ENCODE peak calls at places on chromosomes 16 and 17, in five cellular contexts. M is HEK293T; K is activated CD8-positive, alpha-beta T cell treated with anti-CD3 and anti-CD28 coated beads, Interleukin-2, amount 10 ng/mL, durations not matched to agents 7 days and 5 days; I is prostate gland; R is activated CD8-positive, alpha-beta memory T cell treated with anti-CD3 and anti-CD28 coated beads for 48 hours. A is an unnamed sample.

GRCh38 chr17:32298721-32299578 is 33.3 kb downstream of the RHBDL3 start:
- DNase-seq in M (peak; percentile 35), K (no peak), I (peak; percentile 66), R (no peak), A (no peak)

GRCh38 chr16:79337906-79338305 is 262.6 kb downstream of the MAF start:
- DNase-seq in M (no peak), K (no peak), I (no peak), R (no peak), A (no peak)

GRCh38 chr17:73030995-73031394 is 61.5 kb downstream of the SLC39A11 start:
- DNase-seq in M (no peak), K (no peak), I (no peak), R (no peak), A (no peak)

GRCh38 chr17:65558311-65558682 is 3.2 kb downstream of the AXIN2 start:
- DNase-seq in M (no peak), K (no peak), I (no peak), R (no peak), A (no peak)

GRCh38 chr17:29726721-29727252 is 104.1 kb upstream of the CORO6 start:
- DNase-seq in M (no peak), K (no peak), I (no peak), R (no peak), A (no peak)

GRCh38 chr17:16381496-16381820 is 567 bp downstream of the UBB start:
- DNase-seq in M (no peak), K (no peak), I (no peak), R (no peak), A (no peak)

GRCh38 chr17:80123791-80124190 is 22.4 kb downstream of the GAA start:
- DNase-seq in M (no peak), K (no peak), I (no peak), R (no peak), A (no peak)

GRCh38 chr17:29176500-29177351 is 3.5 kb downstream of the MYO18A start:
- DNase-seq in M (peak; percentile 48), K (peak; percentile 51), I (peak; percentile 71), R (no peak), A (peak; percentile 47)

GRCh38 chr16:85399583-85400284 is 213.4 kb upstream of the GSE1 start:
- DNase-seq in M (no peak), K (no peak), I (no peak), R (no peak), A (no peak)

GRCh38 chr16:14109077-14109775 is 38.1 kb downstream of the MRTFB start:
- DNase-seq in M (no peak), K (no peak), I (no peak), R (no peak), A (no peak)

GRCh38 chr16:51813609-51814008 is 662.5 kb upstream of the SALL1 start:
- DNase-seq in M (no peak), K (no peak), I (no peak), R (no peak), A (no peak)

GRCh38 chr16:83887088-83887487 is 11.8 kb upstream of the MLYCD start:
- DNase-seq in M (no peak), K (no peak), I (no peak), R (no peak), A (no peak)

GRCh38 chr16:49734330-49734729 is 121.6 kb downstream of the ZNF423 start:
- DNase-seq in M (no peak), K (no peak), I (no peak), R (no peak), A (no peak)

GRCh38 chr17:8221663-8222379 is 11.4 kb upstream of the AURKB start:
- DNase-seq in M (peak; percentile 51), K (peak; percentile 93), I (peak; percentile 93), R (peak; percentile 70), A (peak; percentile 75)

GRCh38 chr16:67164599-67165061 is at the start of gene HSF4:
- DNase-seq in M (no peak), K (no peak), I (peak; percentile 34), R (no peak), A (no peak)

GRCh38 chr16:57801856-57802634 is at the start of gene KIFC3:
- DNase-seq in M (peak; percentile 70), K (peak; percentile 81), I (peak; percentile 52), R (peak; percentile 55), A (peak; percentile 53)

GRCh38 chr16:71520550-71520949 is 5.7 kb upstream of the CHST4 start:
- DNase-seq in M (no peak), K (no peak), I (no peak), R (no peak), A (no peak)

GRCh38 chr16:12160815-12161550 is 184.4 kb downstream of the SNX29 start:
- DNase-seq in M (no peak), K (no peak), I (no peak), R (no peak), A (no peak)

GRCh38 chr17:81841866-81842265 is 7.0 kb upstream of the PPP1R27 start:
- DNase-seq in M (no peak), K (no peak), I (no peak), R (no peak), A (no peak)

GRCh38 chr17:17826942-17827785 is 9.6 kb downstream of the SREBF1 start:
- DNase-seq in M (no peak), K (no peak), I (no peak), R (no peak), A (no peak)

GRCh38 chr16:51562896-51563295 is 411.8 kb upstream of the SALL1 start:
- DNase-seq in M (no peak), K (no peak), I (no peak), R (no peak), A (no peak)

GRCh38 chr16:4052096-4052495 is 64.1 kb downstream of the ADCY9 start:
- DNase-seq in M (no peak), K (no peak), I (no peak), R (no peak), A (no peak)

GRCh38 chr17:1907818-1908698 is 78.3 kb downstream of the RPA1 start:
- DNase-seq in M (no peak), K (peak; percentile 25), I (no peak), R (no peak), A (no peak)